ENCODE peak calls at places on chromosomes 5 and 9, in four cellular contexts. X is K562, L is HCT116, Z is HepG2. A is an unnamed sample.

GRCh38 chr9:134027561-134027960 is 2.3 kb downstream of the BRD3OS start:
- DNase-seq in X (no peak), L (no peak), Z (no peak), A (no peak)

GRCh38 chr9:91092214-91092613 is 269.5 kb downstream of the AUH start:
- DNase-seq in X (no peak), L (no peak), Z (no peak), A (no peak)

GRCh38 chr5:28344803-28345433 is 1306.5 kb upstream of the CDH9 start:
- DNase-seq in X (peak), L (no peak), Z (peak), A (peak)

GRCh38 chr5:96326902-96327301 is 106.1 kb downstream of the PCSK1 start:
- DNase-seq in X (no peak), L (no peak), Z (no peak), A (no peak)

GRCh38 chr5:34959323-34959722 is 30.0 kb downstream of the DNAJC21 start:
- DNase-seq in X (peak), L (no peak), Z (no peak), A (peak)

GRCh38 chr9:77909306-77909705 is 122.3 kb downstream of the GNAQ start:
- DNase-seq in X (peak), L (no peak), Z (no peak), A (no peak)

GRCh38 chr9:122785269-122785668 is 3.5 kb upstream of the OR5C1 start:
- DNase-seq in X (no peak), L (no peak), Z (no peak), A (no peak)

GRCh38 chr5:78552729-78553341 is 95.7 kb downstream of the LHFPL2 start:
- DNase-seq in X (no peak), L (no peak), Z (no peak), A (no peak)

GRCh38 chr5:6692906-6693305 is 20.3 kb upstream of the TENT4A start:
- DNase-seq in X (no peak), L (no peak), Z (no peak), A (no peak)

GRCh38 chr9:133460405-133461175 is 812 bp downstream of the CACFD1 start:
- DNase-seq in X (no peak), L (no peak), Z (peak), A (no peak)

GRCh38 chr9:111524731-111525055 is 286 bp upstream of the ZNF483 start:
- DNase-seq in X (no peak), L (no peak), Z (no peak), A (no peak)

GRCh38 chr9:36993933-36994764 is 39.9 kb downstream of the PAX5 start:
- DNase-seq in X (no peak), L (no peak), Z (no peak), A (peak)

GRCh38 chr5:119402081-119402480 is 46.3 kb downstream of the TNFAIP8 start:
- DNase-seq in X (no peak), L (no peak), Z (no peak), A (no peak)

GRCh38 chr9:93187047-93187446 is 3.1 kb downstream of the WNK2 start:
- DNase-seq in X (no peak), L (no peak), Z (no peak), A (no peak)

DNA sequence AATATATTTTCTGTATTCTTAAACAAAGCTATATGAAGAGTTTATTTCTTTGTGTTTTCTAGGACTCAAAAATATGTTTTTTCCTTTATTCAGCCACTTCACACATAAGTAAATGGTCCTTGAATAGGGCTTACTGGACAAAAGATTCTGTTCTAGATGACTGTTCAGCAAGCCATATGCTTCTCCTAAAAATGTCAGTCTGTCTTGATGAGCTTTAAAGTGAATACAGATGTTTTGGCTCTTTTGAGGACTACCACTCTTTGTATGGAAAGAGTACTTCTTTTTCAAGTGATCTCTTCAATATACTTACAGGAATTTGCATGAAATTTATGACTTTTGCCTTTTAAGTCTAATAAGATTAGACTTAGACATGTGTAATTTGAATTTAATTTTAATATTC is 8.4 kb downstream of the NDUFS4 start:
- DNase-seq in X (no peak), L (no peak), Z (no peak), A (no peak)
- TF ChIP-seq SRF in X (no peak), L (no peak), Z (no peak), A (no peak)

GRCh38 chr9:35673132-35673997 is at the start of gene CA9:
- DNase-seq in X (no peak), L (no peak), Z (peak), A (no peak)

GRCh38 chr9:35667939-35668338 is 2.9 kb upstream of the ARHGEF39 start:
- DNase-seq in X (no peak), L (no peak), Z (no peak), A (no peak)

GRCh38 chr9:35666045-35666444 is 1.1 kb upstream of the ARHGEF39 start:
- DNase-seq in X (no peak), L (no peak), Z (no peak), A (no peak)

GRCh38 chr9:35666547-35666946 is 1.6 kb upstream of the ARHGEF39 start:
- DNase-seq in X (no peak), L (no peak), Z (no peak), A (no peak)

DNA sequence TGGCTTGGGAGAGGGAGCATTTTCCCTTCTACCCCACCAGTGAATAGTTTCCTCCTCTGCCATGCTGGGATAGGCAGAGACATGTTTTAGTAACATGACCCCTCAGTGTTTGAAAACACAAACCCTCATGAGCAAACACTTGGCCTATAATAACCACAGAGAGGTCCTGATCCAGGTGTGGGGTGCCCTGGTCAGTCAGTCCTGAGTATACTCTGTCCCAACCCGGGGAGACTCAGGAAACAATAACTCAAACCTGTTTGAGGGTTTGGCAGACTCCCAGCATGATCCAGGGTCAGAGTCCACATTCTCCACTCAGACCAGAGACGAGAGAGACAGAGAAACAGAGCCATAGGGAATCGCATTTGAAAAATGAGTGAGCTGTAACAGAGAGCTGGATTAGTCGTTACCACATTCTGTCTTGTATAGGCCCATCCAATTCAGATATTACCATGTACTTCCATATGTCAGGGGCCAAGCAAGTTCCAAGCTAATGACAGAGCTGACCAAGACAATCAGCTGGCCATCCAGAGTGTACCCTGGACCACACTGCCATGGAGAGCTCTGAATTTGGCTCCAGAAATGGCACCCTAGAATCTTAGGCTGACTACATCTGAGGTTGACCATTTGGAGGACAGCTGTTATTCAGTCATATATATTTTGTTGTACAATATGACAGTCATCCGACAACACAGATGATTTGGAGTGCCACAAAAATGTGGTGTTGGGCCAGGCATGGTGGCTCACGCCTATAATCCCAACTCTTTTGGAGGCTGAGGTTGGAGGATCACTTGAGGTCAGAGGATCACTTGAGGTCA is 4.2 kb upstream of the CA9 start:
- DNase-seq in X (no peak), L (no peak), Z (peak), A (no peak)
- TF ChIP-seq SRF in X (no peak), L (no peak), Z (no peak), A (no peak)

GRCh38 chr5:177432905-177433657 is 6.6 kb downstream of the GRK6 start:
- DNase-seq in X (no peak), L (no peak), Z (no peak), A (no peak)

GRCh38 chr5:177430972-177431316 is 4.5 kb downstream of the GRK6 start:
- DNase-seq in X (no peak), L (no peak), Z (no peak), A (no peak)

GRCh38 chr5:177430146-177430951 is 3.9 kb downstream of the GRK6 start:
- DNase-seq in X (no peak), L (no peak), Z (no peak), A (no peak)

GRCh38 chr5:177432143-177432904 is 5.8 kb downstream of the GRK6 start:
- DNase-seq in X (no peak), L (no peak), Z (no peak), A (no peak)

GRCh38 chr5:177431317-177432142 is 5.1 kb downstream of the GRK6 start:
- DNase-seq in X (no peak), L (no peak), Z (no peak), A (peak)
- TF ChIP-seq SRF in X (no peak), L (no peak), Z (no peak), A (no peak)

GRCh38 chr5:150639317-150639738 is 1.1 kb upstream of the SYNPO start:
- DNase-seq in X (no peak), L (no peak), Z (no peak), A (no peak)

GRCh38 chr5:150638053-150638444 is 2.4 kb upstream of the SYNPO start:
- DNase-seq in X (no peak), L (no peak), Z (no peak), A (no peak)

GRCh38 chr5:150637245-150638052 is 3.0 kb upstream of the SYNPO start:
- DNase-seq in X (no peak), L (no peak), Z (peak), A (no peak)

GRCh38 chr5:150638488-150639316 is 1.8 kb upstream of the SYNPO start:
- DNase-seq in X (no peak), L (no peak), Z (no peak), A (no peak)

GRCh38 chr5:150636391-150637244 is 3.8 kb upstream of the SYNPO start:
- DNase-seq in X (no peak), L (no peak), Z (no peak), A (no peak)
- TF ChIP-seq SRF in X (no peak), L (no peak), Z (no peak), A (no peak)

DNA sequence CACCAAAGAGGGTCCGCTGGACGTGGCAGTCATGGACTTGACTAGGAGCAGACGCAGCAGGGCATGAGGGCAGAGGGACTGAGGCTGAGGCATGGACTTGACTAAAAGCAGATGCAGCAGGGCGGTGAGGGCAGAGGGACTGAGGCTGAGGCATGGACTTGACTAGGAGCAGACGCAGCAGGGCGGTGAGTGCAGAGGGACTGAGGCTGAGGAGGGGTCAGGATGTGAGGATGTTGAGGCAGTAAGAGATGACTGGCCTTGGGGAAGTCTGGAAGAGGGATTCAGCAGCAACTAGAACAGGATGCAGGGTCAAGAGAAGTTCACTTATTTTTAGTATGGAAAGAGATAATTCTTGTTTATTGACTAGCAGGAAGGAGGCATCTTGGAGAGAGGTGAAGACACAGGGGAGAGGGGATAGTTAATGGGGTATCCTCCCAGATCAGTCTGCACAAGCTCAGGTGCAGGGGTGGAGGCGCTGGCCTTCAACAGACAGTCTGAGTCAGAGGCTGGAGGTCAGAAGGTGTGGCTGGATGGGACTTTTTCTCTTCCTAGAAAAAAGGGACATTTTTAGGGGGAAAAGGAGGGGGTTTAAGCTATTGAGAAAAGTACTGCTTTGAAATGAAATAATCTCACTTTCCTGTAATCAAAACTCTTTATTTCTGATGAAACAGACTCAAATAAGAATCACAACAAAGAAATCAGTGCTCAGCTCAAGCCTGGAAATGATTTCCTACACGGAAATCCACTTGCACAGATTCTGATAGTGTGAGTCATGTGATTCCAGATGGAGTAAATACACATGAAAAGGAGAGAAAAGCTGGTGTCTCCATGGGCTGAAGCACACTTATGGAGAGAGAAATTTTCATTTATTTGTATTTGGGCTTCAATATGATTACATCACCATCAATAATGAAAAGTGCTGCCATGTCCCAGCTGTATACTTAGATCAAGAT is 130.9 kb downstream of the PALM2AKAP2 start:
- DNase-seq in X (no peak), L (no peak), Z (no peak), A (no peak)
- TF ChIP-seq SRF in X (no peak), L (no peak), Z (no peak), A (no peak)